ENCODE peak calls at places on chromosome 9, in seven cellular contexts. C is IMR-90, Z is A549, A is H1, N is HepG2, R is SK-N-SH, S is GM12878. G is an unnamed sample.

GRCh38 chr9:80233102-80233843 is 661.5 kb downstream of the TLE4 start:
- DNase-seq in S (no peak), Z (no peak), A (no peak), C (no peak), R (peak; percentile 46), N (no peak), G (no peak)

GRCh38 chr9:36980148-36980974 is 53.7 kb downstream of the PAX5 start:
- DNase-seq in Z (peak; percentile 32), R (peak; percentile 72), A (peak; percentile 53), S (no peak), C (no peak), N (no peak), G (peak; percentile 24)

GRCh38 chr9:113602126-113603119 is 138.9 kb downstream of the RGS3 start:
- DNase-seq in S (no peak), A (peak; percentile 59), R (peak; percentile 57), C (peak; percentile 88), N (peak; percentile 54), Z (no peak), G (peak; percentile 84)

GRCh38 chr9:70971698-70972097 is 149.7 kb downstream of the TRPM3 start:
- DNase-seq in Z (no peak), A (no peak), R (no peak), S (no peak), N (no peak), C (no peak), G (no peak)

GRCh38 chr9:28941856-28942255 is 1368.6 kb upstream of the C9orf72 start:
- DNase-seq in C (no peak), N (no peak), Z (no peak), A (no peak), R (no peak), S (no peak), G (no peak)

GRCh38 chr9:82062245-82062644 is 73.7 kb downstream of the SPATA31D1 start:
- DNase-seq in Z (no peak), R (no peak), C (no peak), N (no peak), S (no peak), A (no peak), G (no peak)

GRCh38 chr9:21395778-21396717 is 10.8 kb upstream of the IFNA2 start:
- DNase-seq in S (no peak), A (no peak), N (peak; percentile 10), Z (peak; percentile 42), C (no peak), R (peak; percentile 65), G (no peak)

GRCh38 chr9:34451545-34451944 is 6.8 kb downstream of the FAM219A start:
- DNase-seq in N (no peak), C (peak; percentile 53), A (no peak), R (no peak), S (no peak), Z (no peak), G (peak; percentile 39)

GRCh38 chr9:129011761-129012281 is 16.3 kb downstream of the SH3GLB2 start:
- DNase-seq in S (no peak), R (no peak), A (no peak), N (no peak), Z (no peak), C (no peak), G (no peak)

GRCh38 chr9:4235951-4236804 is 63.7 kb downstream of the GLIS3 start:
- DNase-seq in S (no peak), Z (peak; percentile 89), R (no peak), C (peak; percentile 62), N (peak; percentile 27), A (no peak), G (no peak)

GRCh38 chr9:35685506-35685905 is 4.2 kb downstream of the TPM2 start:
- DNase-seq in R (no peak), Z (no peak), S (no peak), A (no peak), C (no peak), N (no peak), G (no peak)

GRCh38 chr9:121692606-121693505 is 41.4 kb downstream of the DAB2IP start:
- DNase-seq in C (peak; percentile 52), A (no peak), N (peak; percentile 81), S (no peak), Z (peak; percentile 38), R (no peak), G (no peak)

GRCh38 chr9:137951107-137951506 is 73.5 kb downstream of the CACNA1B start:
- DNase-seq in S (no peak), Z (no peak), R (no peak), C (no peak), A (no peak), N (no peak), G (no peak)

GRCh38 chr9:21255538-21256212 is 15.9 kb upstream of the IFNA14 start:
- DNase-seq in A (no peak), C (no peak), N (no peak), R (no peak), Z (no peak), S (no peak), G (no peak)

GRCh38 chr9:4933177-4933576 is 51.9 kb upstream of the JAK2 start:
- DNase-seq in C (no peak), S (no peak), N (no peak), R (no peak), Z (no peak), A (no peak), G (no peak)

GRCh38 chr9:129775443-129775842 is 22.6 kb upstream of the PTGES start:
- DNase-seq in N (no peak), Z (no peak), R (peak; percentile 42), S (no peak), C (no peak), A (no peak), G (no peak)

GRCh38 chr9:124660341-124660801 is 110.7 kb downstream of the NR6A1 start:
- DNase-seq in S (peak; percentile 60), N (peak; percentile 36), C (peak; percentile 61), A (no peak), R (peak; percentile 22), Z (peak; percentile 57), G (no peak)

GRCh38 chr9:95504053-95504963 is 12.5 kb downstream of the PTCH1 start:
- DNase-seq in C (peak; percentile 72), A (no peak), R (no peak), N (peak; percentile 88), Z (peak; percentile 59), S (no peak), G (peak; percentile 57)

GRCh38 chr9:19641046-19641445 is 147.8 kb downstream of the SLC24A2 start:
- DNase-seq in R (no peak), S (no peak), Z (peak; percentile 10), N (no peak), A (no peak), C (no peak), G (no peak)

GRCh38 chr9:136120438-136120844 is 1.8 kb upstream of the TMEM250 start:
- DNase-seq in N (no peak), A (no peak), S (no peak), C (no peak), Z (no peak), R (no peak), G (no peak)

GRCh38 chr9:136124976-136125692 is 6.5 kb upstream of the TMEM250 start:
- DNase-seq in A (no peak), R (no peak), Z (no peak), N (no peak), C (no peak), S (no peak), G (no peak)

GRCh38 chr9:136120119-136120393 is 1.4 kb upstream of the TMEM250 start:
- DNase-seq in N (no peak), Z (no peak), R (no peak), C (no peak), S (no peak), A (no peak), G (no peak)

GRCh38 chr9:136121801-136122200 is 3.1 kb upstream of the TMEM250 start:
- DNase-seq in R (no peak), A (no peak), S (no peak), Z (no peak), N (no peak), C (no peak), G (no peak)

DNA sequence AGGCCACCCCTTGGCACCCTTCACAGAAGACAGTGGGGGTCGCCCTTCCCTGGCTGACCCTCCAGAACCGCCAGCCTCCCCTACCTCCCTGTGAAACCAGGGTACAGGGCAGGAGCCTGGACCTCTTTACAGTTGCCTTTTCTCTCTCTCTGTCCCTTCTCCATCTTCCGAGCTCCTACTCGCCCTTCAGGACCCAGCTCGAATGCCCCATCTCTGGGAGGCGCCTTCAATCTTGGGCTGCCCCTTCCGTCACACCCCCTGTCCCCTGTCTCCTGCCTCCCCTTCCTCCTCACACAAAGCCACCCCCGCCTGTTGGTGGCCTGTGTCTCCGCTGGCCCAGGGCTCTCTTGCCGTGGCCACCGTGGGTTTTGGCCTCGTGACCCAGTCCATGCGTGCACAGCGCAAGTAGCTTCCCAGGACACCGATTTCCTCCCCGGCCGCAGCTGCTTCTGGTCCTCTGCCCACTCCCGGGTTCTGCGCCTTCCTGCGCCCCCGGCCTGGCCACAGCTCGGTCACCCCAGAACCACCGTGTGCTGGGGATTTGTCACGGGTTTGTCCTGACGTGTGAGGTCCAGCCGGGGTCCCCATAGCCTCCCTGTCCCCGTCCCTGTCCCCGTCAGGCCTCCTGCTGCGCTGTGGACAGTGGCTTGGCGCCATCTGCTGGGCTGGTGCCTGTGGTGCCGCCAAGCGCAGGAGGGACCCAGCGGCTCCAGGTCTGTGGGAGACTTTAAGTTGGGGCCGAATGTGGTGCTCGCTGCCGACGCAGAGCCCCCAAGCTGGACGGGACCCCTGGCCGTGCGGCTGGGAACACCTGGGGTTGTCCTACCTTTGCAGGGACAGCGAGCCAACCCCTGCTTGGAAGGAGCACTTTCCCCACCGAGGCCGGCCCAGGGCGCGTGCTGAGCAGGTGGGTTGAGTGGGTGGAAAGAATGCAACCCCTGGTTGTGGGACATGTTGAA is 4.0 kb upstream of the TMEM250 start:
- DNase-seq in N (peak; percentile 32), R (peak; percentile 93), C (peak; percentile 34), Z (peak; percentile 59), S (no peak), A (no peak), G (peak; percentile 76)
- TF ChIP-seq RFX5 in N (no peak), R (no peak), C (no peak), Z (no peak), S (no peak), A (no peak), G (no peak)

DNA sequence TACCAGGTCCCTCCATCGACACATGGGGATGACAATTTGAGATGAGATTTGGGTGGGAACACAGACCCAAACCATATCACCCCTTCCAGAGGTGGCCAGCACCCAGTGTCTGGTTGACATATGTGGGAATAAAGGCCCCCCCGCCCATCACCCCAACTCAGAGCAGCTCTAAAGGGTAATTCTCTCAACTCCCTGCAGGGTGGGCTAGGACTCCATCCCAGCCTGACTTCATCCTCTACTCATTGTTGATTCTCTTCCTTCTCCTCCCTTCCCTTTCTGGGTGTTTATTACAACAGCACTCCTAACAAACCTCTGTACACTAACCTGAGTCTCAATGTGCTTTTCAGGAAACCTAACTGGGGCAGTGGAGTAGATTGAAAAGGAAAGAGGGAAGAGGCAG is 339.9 kb downstream of the ACTL7B start:
- DNase-seq in A (no peak), R (no peak), N (no peak), C (no peak), S (no peak), Z (no peak), G (no peak)
- TF ChIP-seq RFX5 in A (no peak), R (no peak), N (no peak), C (no peak), S (no peak), Z (no peak), G (no peak)

GRCh38 chr9:74742176-74742575 is 145.5 kb downstream of the TRPM6 start:
- DNase-seq in R (no peak), C (no peak), Z (no peak), S (no peak), N (no peak), A (no peak), G (no peak)

GRCh38 chr9:74742792-74743389 is 144.8 kb downstream of the TRPM6 start:
- DNase-seq in C (peak; percentile 24), S (no peak), N (peak; percentile 2), Z (peak; percentile 33), A (no peak), R (peak; percentile 39), G (peak; percentile 23)
- TF ChIP-seq RFX5 in C (no peak), S (no peak), N (no peak), Z (no peak), A (no peak), R (no peak), G (no peak)

GRCh38 chr9:14846871-14847311 is 63.3 kb downstream of the FREM1 start:
- DNase-seq in S (no peak), Z (peak; percentile 44), N (peak; percentile 51), R (peak; percentile 75), C (peak; percentile 17), A (peak; percentile 54), G (peak; percentile 70)
- TF ChIP-seq RFX5 in S (no peak), Z (no peak), N (no peak), R (no peak), C (no peak), A (no peak), G (no peak)